ENCODE peak calls at places on chromosome 17, in seven cellular contexts. Z is GM12892, D is stomach, Q is gastrocnemius medialis, M is lower leg skin, Y is NB4, R is breast epithelium. B is an unnamed sample.

GRCh38 chr17:55453836-55454557 is 32.4 kb upstream of the MMD start:
- DNase-seq in M (no peak), D (no peak), Z (no peak), Q (no peak), R (no peak), Y (no peak), B (no peak)

GRCh38 chr17:4232168-4232813 is 31.5 kb downstream of the ANKFY1 start:
- DNase-seq in Y (peak), D (no peak), Q (peak), M (no peak), R (no peak), Z (no peak), B (no peak)

GRCh38 chr17:42362245-42362961 is 25.8 kb downstream of the STAT3 start:
- DNase-seq in Y (no peak), Z (no peak), M (no peak), R (no peak), Q (peak), D (no peak), B (no peak)

GRCh38 chr17:81926451-81927144 is 937 bp downstream of the MAFG start:
- DNase-seq in D (peak), Q (peak), Z (peak), Y (peak), M (peak), R (peak), B (peak)

GRCh38 chr17:19301274-19301946 is 61.1 kb downstream of the B9D1 start:
- DNase-seq in M (peak), R (no peak), Q (no peak), Y (no peak), Z (no peak), D (no peak), B (no peak)

GRCh38 chr17:55332296-55333041 is 67.7 kb downstream of the HLF start:
- DNase-seq in Y (no peak), M (no peak), Q (no peak), R (no peak), D (no peak), Z (no peak), B (no peak)

GRCh38 chr17:9022553-9023388 is 1.5 kb downstream of the NTN1 start:
- DNase-seq in R (no peak), Z (no peak), M (no peak), Y (no peak), D (no peak), Q (no peak), B (no peak)

GRCh38 chr17:42017866-42018200 is 594 bp upstream of the DNAJC7 start:
- DNase-seq in Y (peak), M (peak), R (no peak), Z (no peak), Q (no peak), D (no peak), B (no peak)

GRCh38 chr17:81991684-81992513 is 14.5 kb downstream of the ASPSCR1 start:
- DNase-seq in Q (peak), R (peak), Z (no peak), M (peak), D (peak), Y (no peak), B (peak)

GRCh38 chr17:72615627-72615991 is 476.9 kb downstream of the SLC39A11 start:
- DNase-seq in D (no peak), Q (no peak), Z (no peak), R (no peak), Y (no peak), M (no peak), B (no peak)

GRCh38 chr17:6421700-6422604 is 13.0 kb downstream of the AIPL1 start:
- DNase-seq in Z (peak), Y (peak), R (peak), Q (peak), M (peak), D (peak), B (peak)

GRCh38 chr17:57868775-57869598 is 19.1 kb upstream of the MRPS23 start:
- DNase-seq in Z (no peak), R (no peak), Y (peak), Q (no peak), M (no peak), D (no peak), B (no peak)

GRCh38 chr17:38703742-38704644 is 1.1 kb upstream of the MLLT6 start:
- DNase-seq in Z (peak), M (peak), Y (peak), R (peak), Q (peak), D (peak), B (no peak)

GRCh38 chr17:40612510-40613244 is 34.9 kb downstream of the SMARCE1 start:
- DNase-seq in D (no peak), Z (no peak), Q (no peak), M (no peak), R (no peak), Y (no peak), B (no peak)

GRCh38 chr17:58320570-58321323 is 7.8 kb downstream of the TSPOAP1 start:
- DNase-seq in Z (no peak), D (no peak), Y (no peak), Q (no peak), R (no peak), M (no peak), B (no peak)

GRCh38 chr17:83056583-83057396 is 22.6 kb upstream of the METRNL start:
- DNase-seq in M (no peak), Q (no peak), Y (no peak), D (peak), Z (no peak), R (peak), B (no peak)

GRCh38 chr17:4664230-4664629 is 22.8 kb upstream of the ALOX15 start:
- DNase-seq in M (no peak), Z (no peak), Q (no peak), Y (no peak), D (no peak), R (no peak), B (no peak)

GRCh38 chr17:996554-997344 is at the start of gene TIMM22:
- DNase-seq in D (peak), Z (peak), Y (peak), R (peak), Q (peak), M (peak), B (peak)
- TF ChIP-seq POLR2A in D (no peak), Z (peak), Y (peak), R (no peak), Q (peak), M (no peak), B (peak)

DNA sequence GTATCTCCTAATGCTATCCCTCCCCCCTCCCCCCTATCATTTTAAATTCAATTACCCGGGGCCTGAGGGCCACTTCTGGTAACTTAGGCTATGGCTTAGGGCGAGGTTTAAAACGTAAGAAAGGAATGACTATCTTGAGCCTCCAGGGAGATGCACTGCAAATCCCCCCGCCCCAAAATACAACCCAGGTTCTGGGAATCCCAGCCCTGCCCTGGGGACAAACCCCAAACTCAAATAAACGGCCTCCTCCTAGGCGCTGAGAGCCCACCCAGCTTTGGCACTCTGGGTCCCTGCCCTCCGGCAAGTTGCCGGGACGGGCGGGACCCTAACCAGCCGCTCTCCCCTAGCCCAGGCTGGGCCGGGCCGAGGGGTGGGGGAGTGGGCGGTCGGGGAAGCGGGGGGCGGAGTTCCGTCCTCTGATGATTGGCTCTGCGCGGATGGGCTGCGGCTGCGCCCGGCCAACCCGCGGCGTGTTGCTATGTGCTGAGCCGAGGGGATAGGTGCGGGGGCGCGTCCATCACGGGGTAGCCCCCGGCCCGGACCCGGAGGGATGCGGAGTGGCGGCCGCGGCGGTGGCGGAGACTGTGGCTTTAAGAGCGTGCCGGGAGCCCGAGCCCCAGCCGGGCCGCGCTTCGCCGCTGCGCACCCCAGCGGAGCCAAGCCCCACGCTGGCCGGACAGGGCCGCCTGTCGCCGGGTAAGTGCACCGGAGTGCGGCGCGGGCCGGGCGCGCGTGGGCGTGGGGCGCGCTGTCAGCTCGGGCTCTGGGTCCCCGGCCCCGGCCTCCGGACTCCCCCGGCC is at the start of gene YPEL2:
- DNase-seq in D (peak), Q (peak), Z (peak), R (peak), Y (peak), M (peak), B (peak)
- TF ChIP-seq POLR2A in D (no peak), Q (peak), Z (no peak), R (peak), Y (peak), M (no peak), B (no peak)

GRCh38 chr17:13230908-13231307 is 213.1 kb upstream of the ELAC2 start:
- DNase-seq in R (no peak), Z (no peak), D (no peak), M (no peak), Y (no peak), Q (no peak), B (no peak)
- TF ChIP-seq POLR2A in R (no peak), Z (no peak), D (no peak), M (no peak), Y (no peak), Q (no peak), B (no peak)

GRCh38 chr17:78800132-78800931 is 18.3 kb upstream of the CYTH1 start:
- DNase-seq in D (no peak), R (no peak), Y (no peak), Z (no peak), Q (no peak), M (no peak), B (no peak)
- TF ChIP-seq POLR2A in D (no peak), R (no peak), Y (no peak), Z (no peak), Q (no peak), M (no peak), B (no peak)